ENCODE peak calls at places on chromosomes 12 and 14, in five cellular contexts. O is Peyer's patch, P is suprapubic skin, G is heart right ventricle, Z is adipocyte. Y is an unnamed sample. For H3K9me3, the result is how much of the 10 kb centered on the place peaks cover.

GRCh38 chr14:79248131-79248530 is 963.2 kb downstream of the DIO2 start:
- DNase-seq in O (no peak), P (no peak), G (no peak), Z (no peak), Y (no peak)

GRCh38 chr12:68223067-68223747 is 2.4 kb downstream of the IL26 start:
- DNase-seq in O (peak), P (peak), G (peak), Z (peak), Y (peak)

GRCh38 chr14:99945732-99946651 is 119.2 kb upstream of the EVL start:
- DNase-seq in O (no peak), P (no peak), G (no peak), Z (no peak), Y (no peak)

GRCh38 chr12:57840701-57841100 is 5.8 kb downstream of the CTDSP2 start:
- DNase-seq in O (no peak), P (no peak), G (peak), Z (peak), Y (no peak)

GRCh38 chr14:94936411-94936892 is 166.5 kb upstream of the GSC start:
- DNase-seq in O (peak), P (peak), G (peak), Z (peak), Y (no peak)

GRCh38 chr14:70448633-70449032 is 3.3 kb upstream of the ADAM21 start:
- DNase-seq in O (no peak), P (no peak), G (no peak), Z (peak), Y (peak)

GRCh38 chr12:98419795-98420402 is 95.5 kb upstream of the TMPO start:
- DNase-seq in O (no peak), P (no peak), G (no peak), Z (no peak), Y (no peak)

GRCh38 chr14:27050195-27050594 is 452.4 kb upstream of the NOVA1 start:
- DNase-seq in O (no peak), P (no peak), G (no peak), Z (no peak), Y (no peak)

GRCh38 chr12:100738086-100738485 is 56.5 kb upstream of the ANO4 start:
- DNase-seq in O (no peak), P (no peak), G (no peak), Z (no peak), Y (no peak)

GRCh38 chr12:3694673-3695072 is 58.2 kb downstream of the CRACR2A start:
- DNase-seq in O (no peak), P (no peak), G (no peak), Z (no peak), Y (no peak)

GRCh38 chr12:71426648-71427047 is 12.9 kb upstream of the LGR5 start:
- DNase-seq in O (no peak), P (no peak), G (no peak), Z (peak), Y (peak)

GRCh38 chr12:34401659-34402227 is 379.4 kb downstream of the ALG10 start:
- DNase-seq in O (peak), P (peak), G (no peak), Z (no peak), Y (no peak)
- H3K9me3 ChIP-seq in O (under half), P (half or more), G (under half), Z (under half), Y (under half)

GRCh38 chr12:38161123-38162000 is 155.2 kb upstream of the ALG10B start:
- DNase-seq in O (no peak), P (no peak), G (no peak), Z (no peak), Y (no peak)
- H3K9me3 ChIP-seq in O (under half), P (under half), G (under half), Z (under half), Y (under half)

DNA sequence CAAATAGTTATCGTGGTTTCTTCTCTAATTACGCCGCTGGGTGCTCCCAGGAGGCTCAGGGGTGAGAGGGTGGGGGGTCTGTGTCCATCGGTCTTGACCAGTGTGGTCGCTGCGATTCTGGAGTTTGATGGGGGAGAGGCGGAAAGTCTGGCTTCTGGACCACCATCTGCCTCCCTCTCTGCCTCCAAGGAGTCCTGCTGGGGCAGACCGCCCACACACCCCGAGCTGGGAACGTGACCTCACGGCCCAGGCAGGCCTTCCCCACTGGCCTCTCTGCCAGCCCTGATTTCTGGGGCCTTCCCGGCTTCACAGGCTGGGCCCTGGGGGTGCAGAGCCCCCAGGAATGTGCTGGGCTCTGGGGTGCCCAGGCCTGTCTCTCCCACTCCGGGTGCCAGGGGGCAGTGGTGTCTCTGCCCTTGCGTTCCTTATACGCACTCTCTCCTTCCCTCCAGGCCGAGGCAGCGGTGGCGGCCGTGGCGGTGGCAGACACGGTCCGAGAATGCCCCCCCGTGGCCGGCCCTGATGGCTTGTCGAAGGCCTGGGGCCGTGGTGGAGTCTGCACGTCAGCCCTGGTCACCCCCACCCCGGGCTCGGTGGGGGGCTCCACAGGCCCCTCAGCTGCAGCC is 19.0 kb downstream of the KIF26A start:
- DNase-seq in O (no peak), P (no peak), G (no peak), Z (no peak), Y (no peak)
- H3K9me3 ChIP-seq in O (under half), P (under half), G (under half), Z (under half), Y (under half)

GRCh38 chr14:65720171-65720570 is 307.6 kb downstream of the FUT8 start:
- DNase-seq in O (no peak), P (no peak), G (no peak), Z (no peak), Y (no peak)
- H3K9me3 ChIP-seq in O (under half), P (under half), G (under half), Z (under half), Y (under half)

GRCh38 chr12:87363497-87364084 is 665.6 kb downstream of the C12orf50 start:
- DNase-seq in O (no peak), P (no peak), G (no peak), Z (no peak), Y (peak)
- H3K9me3 ChIP-seq in O (under half), P (under half), G (under half), Z (under half), Y (under half)

GRCh38 chr12:34206061-34206785 is 183.9 kb downstream of the ALG10 start:
- DNase-seq in O (no peak), P (peak), G (no peak), Z (no peak), Y (no peak)
- H3K9me3 ChIP-seq in O (under half), P (under half), G (under half), Z (under half), Y (under half)

DNA sequence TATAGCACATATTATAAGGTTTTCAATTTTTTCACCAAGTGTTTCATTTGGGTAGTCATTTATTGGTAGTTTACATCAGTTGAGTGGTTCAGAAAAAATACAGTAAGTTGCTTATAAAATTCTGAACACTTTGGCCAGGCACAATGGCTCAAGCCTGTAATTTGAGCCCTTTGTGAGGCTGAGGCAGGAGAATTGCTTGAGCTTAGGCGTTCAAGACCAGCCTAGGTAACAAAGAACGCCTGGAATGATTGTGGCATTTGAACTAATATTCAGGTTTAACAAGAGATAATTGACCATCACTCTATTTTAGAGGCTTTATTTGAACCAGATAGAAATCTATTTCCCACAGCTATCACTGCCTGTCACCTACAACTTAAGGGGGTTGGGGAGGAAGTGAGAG is 22.7 kb downstream of the HIF1A start:
- DNase-seq in O (no peak), P (no peak), G (no peak), Z (no peak), Y (no peak)
- H3K9me3 ChIP-seq in O (under half), P (under half), G (under half), Z (under half), Y (under half)

GRCh38 chr12:128026696-128027574 is 240.0 kb upstream of the TMEM132C start:
- DNase-seq in O (no peak), P (no peak), G (no peak), Z (no peak), Y (no peak)
- H3K9me3 ChIP-seq in O (under half), P (under half), G (under half), Z (under half), Y (under half)

Y was measured in PC-3.